ENCODE peak calls at places on chromosome 3, in five cellular contexts. One of them, this sample, is unnamed.

GRCh38 chr3:171417137-171417536 is 43.1 kb downstream of the TNIK start:
- DNase-seq in NCI-H345: no peak
- DNase-seq in NAMALWA: no peak
- DNase-seq in stimulated activated naive CD8-positive, alpha-beta T cell treated with anti-CD3 and anti-CD28 coated beads, Interleukin-15, amount 100 ng/mL, for 72 hours: no peak
- DNase-seq in renal cortical epithelial cell: no peak
- DNase-seq in this sample: no peak

GRCh38 chr3:106345353-106346027 is 476.7 kb upstream of the CBLB start:
- DNase-seq in NCI-H345: no peak
- DNase-seq in NAMALWA: no peak
- DNase-seq in stimulated activated naive CD8-positive, alpha-beta T cell treated with anti-CD3 and anti-CD28 coated beads, Interleukin-15, amount 100 ng/mL, for 72 hours: no peak
- DNase-seq in renal cortical epithelial cell: peak; percentile 100
- DNase-seq in this sample: no peak

GRCh38 chr3:158058775-158059174 is 47.4 kb downstream of the SHOX2 start:
- DNase-seq in NCI-H345: no peak
- DNase-seq in NAMALWA: no peak
- DNase-seq in stimulated activated naive CD8-positive, alpha-beta T cell treated with anti-CD3 and anti-CD28 coated beads, Interleukin-15, amount 100 ng/mL, for 72 hours: no peak
- DNase-seq in renal cortical epithelial cell: no peak
- DNase-seq in this sample: no peak

GRCh38 chr3:134617608-134618472 is 33.0 kb downstream of the KY start:
- DNase-seq in NCI-H345: no peak
- DNase-seq in NAMALWA: no peak
- DNase-seq in stimulated activated naive CD8-positive, alpha-beta T cell treated with anti-CD3 and anti-CD28 coated beads, Interleukin-15, amount 100 ng/mL, for 72 hours: no peak
- DNase-seq in renal cortical epithelial cell: no peak
- DNase-seq in this sample: peak; percentile 30

GRCh38 chr3:52253314-52254260 is 8.0 kb downstream of the PPM1M start:
- DNase-seq in NCI-H345: no peak
- DNase-seq in NAMALWA: peak; percentile 82
- DNase-seq in stimulated activated naive CD8-positive, alpha-beta T cell treated with anti-CD3 and anti-CD28 coated beads, Interleukin-15, amount 100 ng/mL, for 72 hours: peak; percentile 86
- DNase-seq in renal cortical epithelial cell: no peak
- DNase-seq in this sample: peak; percentile 91

GRCh38 chr3:79383402-79384012 is 384.3 kb downstream of the ROBO1 start:
- DNase-seq in NCI-H345: no peak
- DNase-seq in NAMALWA: no peak
- DNase-seq in stimulated activated naive CD8-positive, alpha-beta T cell treated with anti-CD3 and anti-CD28 coated beads, Interleukin-15, amount 100 ng/mL, for 72 hours: no peak
- DNase-seq in renal cortical epithelial cell: no peak
- DNase-seq in this sample: no peak

GRCh38 chr3:42498034-42498433 is 4.4 kb upstream of the VIPR1 start:
- DNase-seq in NCI-H345: no peak
- DNase-seq in NAMALWA: no peak
- DNase-seq in stimulated activated naive CD8-positive, alpha-beta T cell treated with anti-CD3 and anti-CD28 coated beads, Interleukin-15, amount 100 ng/mL, for 72 hours: no peak
- DNase-seq in renal cortical epithelial cell: no peak
- DNase-seq in this sample: peak; percentile 38

GRCh38 chr3:80424951-80425350 is 657.2 kb upstream of the ROBO1 start:
- DNase-seq in NCI-H345: no peak
- DNase-seq in NAMALWA: no peak
- DNase-seq in stimulated activated naive CD8-positive, alpha-beta T cell treated with anti-CD3 and anti-CD28 coated beads, Interleukin-15, amount 100 ng/mL, for 72 hours: no peak
- DNase-seq in renal cortical epithelial cell: no peak
- DNase-seq in this sample: no peak

GRCh38 chr3:66618066-66618465 is 117.2 kb upstream of the LRIG1 start:
- DNase-seq in NCI-H345: no peak
- DNase-seq in NAMALWA: no peak
- DNase-seq in stimulated activated naive CD8-positive, alpha-beta T cell treated with anti-CD3 and anti-CD28 coated beads, Interleukin-15, amount 100 ng/mL, for 72 hours: no peak
- DNase-seq in renal cortical epithelial cell: no peak
- DNase-seq in this sample: no peak

GRCh38 chr3:122843604-122844003 is 48.7 kb downstream of the SLC49A4 start:
- DNase-seq in NCI-H345: peak; percentile 28
- DNase-seq in NAMALWA: no peak
- DNase-seq in stimulated activated naive CD8-positive, alpha-beta T cell treated with anti-CD3 and anti-CD28 coated beads, Interleukin-15, amount 100 ng/mL, for 72 hours: no peak
- DNase-seq in renal cortical epithelial cell: no peak
- DNase-seq in this sample: no peak